ENCODE peak calls at places on chromosomes 3 and 15, in six cellular contexts. C is H9, O is neuronal stem cell, H is IMR-90, I is trophoblast cell, A is H1. S is an unnamed sample.

GRCh38 chr3:54731697-54732445 is 196.0 kb downstream of the LRTM1 start:
- DNase-seq in C (no peak), O (no peak), H (no peak), I (no peak), A (no peak), S (peak)

GRCh38 chr15:34708422-34708821 is 46.4 kb downstream of the GJD2 start:
- DNase-seq in C (peak), O (peak), H (peak), I (peak), A (peak), S (peak)

GRCh38 chr3:46119709-46120498 is 88.2 kb downstream of the CCR1 start:
- DNase-seq in C (no peak), O (no peak), H (no peak), I (peak), A (no peak), S (no peak)

GRCh38 chr3:154776549-154777230 is 303.4 kb upstream of the MME start:
- DNase-seq in C (no peak), O (no peak), H (no peak), I (no peak), A (no peak), S (no peak)

GRCh38 chr15:76905855-76906254 is 715 bp upstream of the SCAPER start:
- DNase-seq in C (no peak), O (no peak), H (no peak), I (no peak), A (no peak), S (no peak)

GRCh38 chr3:115285001-115285400 is 137.9 kb upstream of the ZBTB20 start:
- DNase-seq in C (no peak), O (no peak), H (no peak), I (no peak), A (no peak), S (no peak)

GRCh38 chr3:56939759-56940323 is 120.6 kb upstream of the SPATA12 start:
- DNase-seq in C (no peak), O (no peak), H (no peak), I (no peak), A (no peak), S (no peak)

GRCh38 chr15:79811406-79812405 is 85.1 kb downstream of the MTHFS start:
- DNase-seq in C (no peak), O (no peak), H (peak), I (no peak), A (no peak), S (no peak)

GRCh38 chr3:170724599-170724998 is 138.7 kb upstream of the SLC7A14 start:
- DNase-seq in C (no peak), O (no peak), H (peak), I (no peak), A (no peak), S (peak)

GRCh38 chr3:180180795-180181194 is 144.1 kb upstream of the PEX5L start:
- DNase-seq in C (no peak), O (no peak), H (peak), I (no peak), A (no peak), S (no peak)

GRCh38 chr3:18580268-18580667 is 155.1 kb upstream of the SATB1 start:
- DNase-seq in C (no peak), O (no peak), H (no peak), I (no peak), A (no peak), S (no peak)

GRCh38 chr15:99213187-99213811 is 36.1 kb downstream of the TTC23 start:
- DNase-seq in C (peak), O (peak), H (peak), I (peak), A (peak), S (peak)

GRCh38 chr15:43871835-43872234 is 45.0 kb downstream of the WDR76 start:
- DNase-seq in C (no peak), O (no peak), H (no peak), I (no peak), A (no peak), S (no peak)

GRCh38 chr3:84265768-84266167 is 693.0 kb upstream of the CADM2 start:
- DNase-seq in C (no peak), O (no peak), H (no peak), I (no peak), A (no peak), S (no peak)

GRCh38 chr3:195096053-195096452 is 174.9 kb downstream of the XXYLT1 start:
- DNase-seq in C (no peak), O (no peak), H (no peak), I (no peak), A (no peak), S (no peak)

GRCh38 chr3:39146611-39147373 is 6.6 kb downstream of the CSRNP1 start:
- DNase-seq in C (peak), O (no peak), H (peak), I (peak), A (no peak), S (peak)

GRCh38 chr3:139284221-139284620 is 59.6 kb upstream of the MRPS22 start:
- DNase-seq in C (no peak), O (no peak), H (peak), I (no peak), A (no peak), S (no peak)

GRCh38 chr15:39301589-39301999 is 279.3 kb upstream of the THBS1 start:
- DNase-seq in C (no peak), O (no peak), H (peak), I (peak), A (no peak), S (peak)

GRCh38 chr3:52244061-52244628 is 1.4 kb upstream of the PPM1M start:
- DNase-seq in C (peak), O (no peak), H (peak), I (peak), A (no peak), S (peak)

GRCh38 chr3:102195198-102195948 is 239.4 kb upstream of the ZPLD1 start:
- DNase-seq in C (no peak), O (no peak), H (no peak), I (peak), A (no peak), S (no peak)

GRCh38 chr15:69626095-69627066 is 173.8 kb downstream of the RPLP1 start:
- DNase-seq in C (no peak), O (no peak), H (no peak), I (no peak), A (no peak), S (no peak)

GRCh38 chr3:155494332-155494731 is 200.8 kb upstream of the STRIT1 start:
- DNase-seq in C (no peak), O (no peak), H (no peak), I (no peak), A (no peak), S (no peak)

GRCh38 chr3:122973893-122974615 is 53.5 kb downstream of the SEMA5B start:
- DNase-seq in C (no peak), O (no peak), H (no peak), I (peak), A (no peak), S (no peak)

GRCh38 chr3:122977645-122978466 is 49.7 kb downstream of the SEMA5B start:
- DNase-seq in C (peak), O (peak), H (peak), I (peak), A (peak), S (peak)

GRCh38 chr3:122974764-122975162 is 52.8 kb downstream of the SEMA5B start:
- DNase-seq in C (no peak), O (no peak), H (peak), I (peak), A (no peak), S (peak)

GRCh38 chr3:122975163-122975923 is 52.2 kb downstream of the SEMA5B start:
- DNase-seq in C (peak), O (no peak), H (peak), I (peak), A (no peak), S (peak)

GRCh38 chr3:122975924-122976293 is 51.7 kb downstream of the SEMA5B start:
- DNase-seq in C (no peak), O (no peak), H (peak), I (no peak), A (no peak), S (no peak)
- H2BK5ac ChIP-seq in C (no peak), O (no peak), H (no peak), I (peak), A (peak), S (no peak)

DNA sequence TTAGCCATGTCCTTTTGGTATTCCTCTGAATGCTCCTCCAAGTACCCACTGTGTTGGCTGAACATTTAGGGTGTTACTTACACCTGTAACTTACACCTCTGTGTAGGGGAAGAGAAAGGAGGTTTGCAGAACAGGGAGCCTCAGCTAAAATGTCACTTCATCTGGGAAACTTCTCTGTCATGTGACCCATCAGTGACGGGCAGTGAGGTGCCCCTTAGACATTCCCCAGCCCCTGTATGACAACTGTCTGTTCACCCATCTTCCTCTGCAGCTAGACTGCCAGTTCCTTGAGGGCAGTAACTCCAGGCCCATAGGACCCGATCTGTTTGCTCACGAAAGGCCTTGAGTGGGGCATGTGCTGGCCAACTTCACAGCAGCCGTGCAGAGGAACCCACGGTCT is 57.4 kb downstream of the LRIG1 start:
- DNase-seq in C (no peak), O (no peak), H (no peak), I (no peak), A (no peak), S (no peak)
- H2BK120ac ChIP-seq in C (no peak), O (no peak), H (peak), I (no peak), A (peak), S (no peak)

GRCh38 chr3:136731274-136731884 is 20.8 kb downstream of the STAG1 start:
- DNase-seq in C (no peak), O (no peak), H (no peak), I (no peak), A (no peak), S (no peak)

GRCh38 chr3:136725468-136725867 is 26.7 kb downstream of the STAG1 start:
- DNase-seq in C (no peak), O (no peak), H (no peak), I (no peak), A (no peak), S (no peak)

GRCh38 chr3:136730595-136731273 is 21.4 kb downstream of the STAG1 start:
- DNase-seq in C (no peak), O (no peak), H (no peak), I (no peak), A (no peak), S (no peak)

GRCh38 chr3:136728918-136729317 is 23.3 kb downstream of the STAG1 start:
- DNase-seq in C (peak), O (no peak), H (peak), I (peak), A (no peak), S (peak)

DNA sequence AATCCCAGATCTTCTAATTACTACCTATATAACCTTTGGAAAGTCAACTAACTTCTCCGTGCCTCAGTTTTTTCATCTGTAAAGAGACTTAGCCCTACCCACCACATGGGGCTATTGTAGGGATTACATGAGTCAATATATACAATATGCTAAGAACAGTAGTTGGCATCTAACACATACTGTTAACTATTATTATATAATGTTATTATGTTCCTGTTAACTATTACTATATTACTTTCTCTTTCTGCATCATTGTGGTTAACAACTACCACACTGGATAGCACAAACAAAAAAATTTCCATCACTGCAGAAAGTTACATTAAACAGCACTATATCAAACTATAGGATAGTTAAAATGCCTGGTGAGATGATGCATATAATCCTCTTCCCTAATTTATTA is 23.7 kb downstream of the STAG1 start:
- DNase-seq in C (no peak), O (no peak), H (no peak), I (no peak), A (no peak), S (no peak)
- H4K91ac ChIP-seq in C (no peak), O (no peak), H (no peak), I (no peak), A (no peak), S (no peak)

DNA sequence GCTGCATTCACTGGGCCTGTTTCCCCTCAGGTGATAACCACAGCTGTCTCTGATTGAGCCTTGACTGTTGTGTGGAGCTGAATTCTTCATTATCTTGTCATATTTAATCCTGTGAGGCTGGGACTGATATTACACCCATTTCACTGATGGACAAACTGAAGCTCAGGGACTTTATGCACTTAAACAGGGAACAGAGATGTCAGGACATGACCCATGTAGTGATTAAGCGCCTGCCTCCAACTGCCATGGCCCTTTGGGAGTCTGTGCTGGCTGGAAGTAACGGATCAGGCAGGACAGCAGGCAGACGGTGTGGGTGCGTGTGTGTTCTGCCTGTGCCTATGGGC is 7.5 kb downstream of the GNAI2 start:
- DNase-seq in C (no peak), O (no peak), H (no peak), I (no peak), A (no peak), S (no peak)
- H2BK5ac ChIP-seq in C (no peak), O (no peak), H (peak), I (peak), A (peak), S (no peak)

GRCh38 chr15:55742498-55742926 is 440 bp downstream of the PRTG start:
- DNase-seq in C (no peak), O (no peak), H (peak), I (peak), A (no peak), S (peak)

GRCh38 chr15:55741592-55742497 is 1.1 kb downstream of the PRTG start:
- DNase-seq in C (peak), O (no peak), H (no peak), I (peak), A (no peak), S (peak)

GRCh38 chr15:55744026-55744655 is 1.2 kb upstream of the PRTG start:
- DNase-seq in C (no peak), O (no peak), H (no peak), I (peak), A (no peak), S (no peak)

GRCh38 chr15:55742927-55743614 is at the start of gene PRTG:
- DNase-seq in C (peak), O (peak), H (peak), I (peak), A (no peak), S (peak)

GRCh38 chr15:55743615-55743978 is 645 bp upstream of the PRTG start:
- DNase-seq in C (no peak), O (no peak), H (no peak), I (no peak), A (no peak), S (no peak)
- H2BK120ac ChIP-seq in C (no peak), O (no peak), H (no peak), I (peak), A (no peak), S (no peak)

GRCh38 chr3:53668872-53669271 is 174.5 kb downstream of the CACNA1D start:
- DNase-seq in C (no peak), O (no peak), H (no peak), I (no peak), A (no peak), S (no peak)
- H4K91ac ChIP-seq in C (no peak), O (no peak), H (no peak), I (no peak), A (no peak), S (no peak)

DNA sequence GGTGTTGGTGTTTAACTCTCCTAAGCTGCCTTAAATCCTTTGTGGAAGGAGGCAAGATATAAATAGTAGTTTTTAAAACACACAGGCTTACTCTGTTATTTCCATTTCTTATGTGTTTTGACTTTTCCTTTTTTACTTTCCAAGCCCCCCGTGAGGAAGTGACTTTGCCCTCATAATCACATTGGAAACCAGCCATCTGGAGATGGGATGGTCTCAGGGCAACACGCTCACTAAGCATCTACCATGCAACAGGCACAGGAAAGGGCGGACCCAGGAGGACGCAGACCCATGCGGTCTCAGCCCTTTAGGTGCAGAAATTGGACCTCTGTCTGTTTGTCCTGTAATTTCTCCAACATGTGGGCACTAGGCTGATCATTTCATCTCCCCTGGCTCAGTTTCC is 115.7 kb downstream of the PDZRN3 start:
- DNase-seq in C (no peak), O (no peak), H (no peak), I (no peak), A (no peak), S (no peak)
- H2BK5ac ChIP-seq in C (no peak), O (no peak), H (no peak), I (no peak), A (no peak), S (no peak)